ENCODE peak calls at places on chromosome 14, in eight cellular contexts. K, A, B, L, H, Z, O and W are unnamed samples.
A peak's percentile ranks its signal among the peaks of the same experiment; 100 is the strongest.

GRCh38 chr14:76867536-76868452 is 41.6 kb downstream of the LRRC74A start:
- DNase-seq in K (no peak), A (no peak), B (no peak), L (no peak), H (no peak), Z (no peak), O (peak; percentile 45), W (no peak)

GRCh38 chr14:38930022-38930421 is 173.0 kb downstream of the SEC23A start:
- DNase-seq in K (no peak), A (no peak), B (no peak), L (no peak), H (no peak), Z (no peak), O (no peak), W (no peak)

GRCh38 chr14:33359288-33359881 is 420.7 kb downstream of the NPAS3 start:
- DNase-seq in K (no peak), A (no peak), B (no peak), L (no peak), H (peak; percentile 30), Z (no peak), O (no peak), W (no peak)

GRCh38 chr14:77041837-77042557 is 13.5 kb upstream of the IRF2BPL start:
- DNase-seq in K (no peak), A (peak; percentile 95), B (peak; percentile 91), L (no peak), H (no peak), Z (peak; percentile 59), O (no peak), W (no peak)

GRCh38 chr14:33273978-33274377 is 335.3 kb downstream of the NPAS3 start:
- DNase-seq in K (no peak), A (no peak), B (no peak), L (no peak), H (no peak), Z (no peak), O (no peak), W (no peak)

GRCh38 chr14:26522985-26523384 is 74.8 kb downstream of the NOVA1 start:
- DNase-seq in K (no peak), A (peak; percentile 86), B (no peak), L (no peak), H (no peak), Z (no peak), O (no peak), W (no peak)

GRCh38 chr14:33035795-33036194 is 97.1 kb downstream of the NPAS3 start:
- DNase-seq in K (no peak), A (no peak), B (no peak), L (no peak), H (no peak), Z (no peak), O (no peak), W (no peak)

GRCh38 chr14:94392510-94392935 is 4.1 kb upstream of the SERPINA1 start:
- DNase-seq in K (no peak), A (peak; percentile 63), B (no peak), L (no peak), H (no peak), Z (peak; percentile 23), O (peak; percentile 5), W (no peak)

GRCh38 chr14:91361236-91361811 is 56.3 kb downstream of the CCDC88C start:
- DNase-seq in K (no peak), A (no peak), B (no peak), L (no peak), H (no peak), Z (peak; percentile 77), O (no peak), W (no peak)

GRCh38 chr14:91417983-91418386 is 365 bp upstream of the CCDC88C start:
- DNase-seq in K (no peak), A (peak; percentile 45), B (no peak), L (peak; percentile 61), H (peak; percentile 67), Z (peak; percentile 78), O (peak; percentile 82), W (no peak)

GRCh38 chr14:79997509-79998210 is 213.6 kb downstream of the DIO2 start:
- DNase-seq in K (no peak), A (no peak), B (no peak), L (no peak), H (no peak), Z (no peak), O (no peak), W (no peak)

GRCh38 chr14:36738269-36738668 is 76.6 kb downstream of the PAX9 start:
- DNase-seq in K (no peak), A (no peak), B (no peak), L (no peak), H (no peak), Z (no peak), O (no peak), W (no peak)

GRCh38 chr14:102939820-102940561 is 17.5 kb downstream of the AMN start:
- DNase-seq in K (no peak), A (no peak), B (no peak), L (no peak), H (no peak), Z (no peak), O (no peak), W (no peak)

GRCh38 chr14:32205984-32206383 is 2.9 kb upstream of the RNU6-8 start:
- DNase-seq in K (no peak), A (no peak), B (no peak), L (peak; percentile 57), H (no peak), Z (no peak), O (no peak), W (no peak)

GRCh38 chr14:93891756-93892504 is 35.2 kb upstream of the FAM181A start:
- DNase-seq in K (no peak), A (no peak), B (no peak), L (no peak), H (no peak), Z (no peak), O (no peak), W (no peak)

GRCh38 chr14:105014631-105015030 is 6.3 kb downstream of the CDCA4 start:
- DNase-seq in K (no peak), A (no peak), B (no peak), L (no peak), H (no peak), Z (no peak), O (no peak), W (no peak)

GRCh38 chr14:105014032-105014431 is 6.9 kb downstream of the CDCA4 start:
- DNase-seq in K (no peak), A (no peak), B (no peak), L (no peak), H (no peak), Z (no peak), O (no peak), W (no peak)

GRCh38 chr14:105015905-105016304 is 5.0 kb downstream of the CDCA4 start:
- DNase-seq in K (no peak), A (no peak), B (no peak), L (no peak), H (no peak), Z (no peak), O (no peak), W (no peak)

GRCh38 chr14:105013150-105013787 is 7.6 kb downstream of the CDCA4 start:
- DNase-seq in K (no peak), A (peak; percentile 47), B (no peak), L (no peak), H (no peak), Z (no peak), O (no peak), W (no peak)

DNA sequence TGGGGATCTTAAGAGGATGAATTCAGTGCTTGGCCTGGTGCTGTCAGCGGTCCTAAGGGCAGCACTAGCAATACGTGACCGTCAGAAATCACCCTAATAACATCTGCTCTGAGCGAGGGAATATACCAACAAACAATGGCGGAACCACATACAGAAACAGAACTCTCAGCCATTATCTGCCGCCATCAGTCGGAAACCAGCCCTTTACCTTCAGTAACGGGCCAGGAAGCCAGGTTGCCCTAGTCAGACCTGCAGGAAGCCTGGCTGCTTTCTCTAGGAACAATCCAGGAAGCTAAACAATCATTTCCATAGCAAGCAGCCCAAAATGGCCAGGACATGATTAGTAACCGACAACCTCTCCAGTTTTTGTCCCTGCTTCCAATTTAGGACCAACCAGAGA is 5.6 kb downstream of the CDCA4 start:
- DNase-seq in K (no peak), A (no peak), B (peak; percentile 26), L (no peak), H (peak; percentile 23), Z (no peak), O (peak; percentile 39), W (no peak)
- H3K27ac ChIP-seq in K (no peak overlapping the region), A (no peak overlapping the region), B (no peak overlapping the region), L (peak overlapping the region; percentile 39), H (peak overlapping the region; percentile 71), Z (no peak overlapping the region), O (peak overlapping the region; percentile 63), W (no peak overlapping the region)

DNA sequence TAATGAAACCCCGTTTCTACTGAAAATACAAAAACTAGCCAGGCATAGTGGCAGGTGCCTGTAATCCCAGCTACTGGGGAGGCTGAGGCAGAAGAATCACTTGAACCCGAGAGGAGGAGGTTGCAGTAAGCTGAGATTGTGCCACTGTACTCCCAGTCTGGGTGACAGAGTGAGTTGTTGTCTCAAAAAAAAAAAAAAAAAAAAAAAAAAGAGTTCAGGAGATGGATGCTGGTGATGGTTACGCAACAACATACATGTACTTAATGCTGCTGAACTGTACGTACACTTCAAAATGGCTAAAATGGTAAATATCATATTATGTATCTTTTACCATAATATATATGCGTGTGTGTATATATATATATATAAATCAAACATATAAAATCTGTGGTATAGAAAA is 29.0 kb downstream of the ACTN1 start:
- DNase-seq in K (no peak), A (peak; percentile 76), B (no peak), L (no peak), H (no peak), Z (no peak), O (no peak), W (no peak)
- H3K27ac ChIP-seq in K (peak overlapping the region; percentile 92), A (peak overlapping the region; percentile 95), B (peak overlapping the region; percentile 77), L (no peak overlapping the region), H (no peak overlapping the region), Z (peak overlapping the region; percentile 34), O (no peak overlapping the region), W (no peak overlapping the region)

GRCh38 chr14:61326149-61326548 is 4.8 kb downstream of the PRKCH start:
- DNase-seq in K (no peak), A (no peak), B (no peak), L (no peak), H (no peak), Z (no peak), O (no peak), W (no peak)

GRCh38 chr14:61329478-61330051 is 8.2 kb downstream of the PRKCH start:
- DNase-seq in K (no peak), A (no peak), B (no peak), L (no peak), H (no peak), Z (no peak), O (no peak), W (no peak)

GRCh38 chr14:61326847-61327246 is 5.5 kb downstream of the PRKCH start:
- DNase-seq in K (no peak), A (peak; percentile 3), B (peak; percentile 97), L (peak; percentile 53), H (no peak), Z (peak; percentile 30), O (no peak), W (no peak)

GRCh38 chr14:61330511-61330910 is 9.1 kb downstream of the PRKCH start:
- DNase-seq in K (no peak), A (no peak), B (no peak), L (no peak), H (no peak), Z (no peak), O (no peak), W (no peak)

GRCh38 chr14:61328629-61329262 is 7.4 kb downstream of the PRKCH start:
- DNase-seq in K (no peak), A (no peak), B (no peak), L (no peak), H (no peak), Z (no peak), O (no peak), W (no peak)
- H3K27ac ChIP-seq in K (no peak overlapping the region), A (no peak overlapping the region), B (no peak overlapping the region), L (no peak overlapping the region), H (no peak overlapping the region), Z (no peak overlapping the region), O (peak overlapping the region; percentile 89), W (peak overlapping the region; percentile 65)

GRCh38 chr14:68669644-68670343 is 123.1 kb downstream of the ZFP36L1 start:
- DNase-seq in K (no peak), A (peak; percentile 9), B (no peak), L (no peak), H (no peak), Z (no peak), O (no peak), W (no peak)
- H3K27ac ChIP-seq in K (peak overlapping the region; percentile 29), A (no peak overlapping the region), B (no peak overlapping the region), L (no peak overlapping the region), H (no peak overlapping the region), Z (peak overlapping the region; percentile 83), O (no peak overlapping the region), W (no peak overlapping the region)